ENCODE peak calls at places on chromosome 12, in six cellular contexts. One of them, this sample, is unnamed.

GRCh38 chr12:138898-139534 is 72.4 kb downstream of the IQSEC3 start:
- DNase-seq in DMS 273 treated with DMSO at 0.1 percent for 48 hours: no peak
- DNase-seq in thoracic aorta: no peak
- DNase-seq in NAMALWA: no peak
- DNase-seq in NCI-H1092: no peak
- DNase-seq in Jurkat, Clone E6-1: no peak
- DNase-seq in this sample: no peak

GRCh38 chr12:1628671-1629337 is at the start of gene WNT5B:
- DNase-seq in NAMALWA: no peak
- DNase-seq in DMS 273 treated with DMSO at 0.1 percent for 48 hours: no peak
- DNase-seq in Jurkat, Clone E6-1: no peak
- DNase-seq in thoracic aorta: no peak
- DNase-seq in NCI-H1092: no peak
- DNase-seq in this sample: no peak

GRCh38 chr12:93254911-93255310 is 122.8 kb upstream of the NUDT4 start:
- DNase-seq in thoracic aorta: no peak
- DNase-seq in DMS 273 treated with DMSO at 0.1 percent for 48 hours: no peak
- DNase-seq in Jurkat, Clone E6-1: no peak
- DNase-seq in NCI-H1092: no peak
- DNase-seq in NAMALWA: no peak
- DNase-seq in this sample: no peak

GRCh38 chr12:95337176-95337575 is 119.6 kb downstream of the VEZT start:
- DNase-seq in NCI-H1092: no peak
- DNase-seq in NAMALWA: peak
- DNase-seq in DMS 273 treated with DMSO at 0.1 percent for 48 hours: no peak
- DNase-seq in thoracic aorta: no peak
- DNase-seq in Jurkat, Clone E6-1: no peak
- DNase-seq in this sample: no peak

GRCh38 chr12:112584266-112584722 is 165.5 kb downstream of the PTPN11 start:
- DNase-seq in NCI-H1092: no peak
- DNase-seq in NAMALWA: peak
- DNase-seq in DMS 273 treated with DMSO at 0.1 percent for 48 hours: no peak
- DNase-seq in thoracic aorta: no peak
- DNase-seq in Jurkat, Clone E6-1: no peak
- DNase-seq in this sample: peak

GRCh38 chr12:49052451-49053208 is 8.0 kb downstream of the KMT2D start:
- DNase-seq in NCI-H1092: no peak
- DNase-seq in thoracic aorta: no peak
- DNase-seq in DMS 273 treated with DMSO at 0.1 percent for 48 hours: no peak
- DNase-seq in Jurkat, Clone E6-1: no peak
- DNase-seq in NAMALWA: no peak
- DNase-seq in this sample: no peak

GRCh38 chr12:30457621-30458289 is 237.9 kb downstream of the IPO8 start:
- DNase-seq in DMS 273 treated with DMSO at 0.1 percent for 48 hours: peak
- DNase-seq in Jurkat, Clone E6-1: peak
- DNase-seq in NAMALWA: no peak
- DNase-seq in NCI-H1092: no peak
- DNase-seq in thoracic aorta: no peak
- DNase-seq in this sample: no peak

GRCh38 chr12:64569923-64570595 is 40.2 kb upstream of the RASSF3 start:
- DNase-seq in DMS 273 treated with DMSO at 0.1 percent for 48 hours: no peak
- DNase-seq in NCI-H1092: no peak
- DNase-seq in Jurkat, Clone E6-1: no peak
- DNase-seq in thoracic aorta: no peak
- DNase-seq in NAMALWA: no peak
- DNase-seq in this sample: no peak

GRCh38 chr12:73612571-73612970 is 925.1 kb upstream of the ATXN7L3B start:
- DNase-seq in NCI-H1092: no peak
- DNase-seq in DMS 273 treated with DMSO at 0.1 percent for 48 hours: no peak
- DNase-seq in NAMALWA: no peak
- DNase-seq in thoracic aorta: no peak
- DNase-seq in Jurkat, Clone E6-1: no peak
- DNase-seq in this sample: no peak

GRCh38 chr12:120774169-120774916 is 48.7 kb downstream of the ACADS start:
- DNase-seq in NAMALWA: no peak
- DNase-seq in DMS 273 treated with DMSO at 0.1 percent for 48 hours: no peak
- DNase-seq in Jurkat, Clone E6-1: peak
- DNase-seq in NCI-H1092: no peak
- DNase-seq in thoracic aorta: no peak
- DNase-seq in this sample: no peak